ENCODE peak calls at places on chromosomes 13 and 19, in four cellular contexts. B, N, U and I are unnamed samples.

GRCh38 chr19:18913466-18913865 is 5.7 kb downstream of the COPE start:
- DNase-seq in B (no peak), U (no peak), N (no peak), I (no peak)

GRCh38 chr19:57233207-57233606 is 2.4 kb downstream of the AURKC start:
- DNase-seq in N (no peak), B (no peak), U (no peak), I (no peak)

GRCh38 chr13:97109841-97110492 is 112.2 kb upstream of the MBNL2 start:
- DNase-seq in N (peak; percentile 92), B (peak; percentile 91), U (peak; percentile 93), I (peak; percentile 47)

GRCh38 chr19:48487944-48488343 is 18.8 kb downstream of the CYTH2 start:
- DNase-seq in N (peak; percentile 86), B (no peak), U (no peak), I (no peak)

GRCh38 chr19:9586764-9587163 is 2.5 kb upstream of the ZNF121 start:
- DNase-seq in B (peak; percentile 45), N (peak; percentile 62), U (peak; percentile 23), I (peak; percentile 61)

GRCh38 chr19:8302357-8302691 is 5.8 kb downstream of the CD320 start:
- DNase-seq in B (no peak), N (peak; percentile 28), U (no peak), I (no peak)

GRCh38 chr13:44132710-44133109 is 240.9 kb upstream of the SERP2 start:
- DNase-seq in B (no peak), U (peak; percentile 80), N (peak; percentile 60), I (no peak)

GRCh38 chr19:35251456-35251855 is 2.7 kb downstream of the LSR start:
- DNase-seq in N (peak; percentile 25), B (no peak), U (no peak), I (no peak)

GRCh38 chr19:50025794-50026549 is at the start of gene ZNF473:
- DNase-seq in N (peak; percentile 94), U (peak; percentile 94), B (peak; percentile 86), I (peak; percentile 70)

GRCh38 chr19:292951-293350 is 1.7 kb upstream of the PLPP2 start:
- DNase-seq in N (no peak), B (peak; percentile 30), U (no peak), I (no peak)

GRCh38 chr19:6852001-6852400 is 35.4 kb upstream of the ADGRE1 start:
- DNase-seq in N (no peak), U (no peak), B (no peak), I (no peak)

GRCh38 chr19:2494084-2494446 is 18.1 kb downstream of the GADD45B start:
- DNase-seq in B (peak; percentile 75), U (no peak), N (no peak), I (no peak)
- H3K4me1 ChIP-seq in B (peaks cover 22% of the 10 kb centered on the region), U (peaks cover 51% of the 10 kb centered on the region), N (peaks cover 34% of the 10 kb centered on the region), I (peaks cover 4% of the 10 kb centered on the region)

GRCh38 chr13:20191311-20191901 is 1.3 kb downstream of the GJB2 start:
- DNase-seq in B (no peak), N (no peak), U (no peak), I (no peak)

GRCh38 chr13:20193924-20194631 is 1.3 kb upstream of the GJB2 start:
- DNase-seq in U (no peak), B (no peak), N (no peak), I (no peak)

GRCh38 chr13:20191902-20192469 is 752 bp downstream of the GJB2 start:
- DNase-seq in B (no peak), N (no peak), U (no peak), I (peak; percentile 27)

GRCh38 chr13:20193142-20193923 is 595 bp upstream of the GJB2 start:
- DNase-seq in U (no peak), N (no peak), B (no peak), I (no peak)

GRCh38 chr13:20192470-20193141 is at the start of gene GJB2:
- DNase-seq in B (peak; percentile 51), U (no peak), N (no peak), I (no peak)
- H3K27me3 ChIP-seq in B (peaks cover 78% of the 10 kb centered on the region), U (peaks cover 70% of the 10 kb centered on the region), N (no peaks in the 10 kb centered on the region), I (peaks cover 57% of the 10 kb centered on the region)

GRCh38 chr13:50911937-50912624 is 2.5 kb downstream of the RNASEH2B start:
- DNase-seq in B (peak; percentile 68), U (peak; percentile 87), N (peak; percentile 89), I (peak; percentile 93)
- H3K4me1 ChIP-seq in B (peaks cover 7% of the 10 kb centered on the region), U (peaks cover 31% of the 10 kb centered on the region), N (peaks cover 10% of the 10 kb centered on the region), I (peaks cover 4% of the 10 kb centered on the region)

DNA sequence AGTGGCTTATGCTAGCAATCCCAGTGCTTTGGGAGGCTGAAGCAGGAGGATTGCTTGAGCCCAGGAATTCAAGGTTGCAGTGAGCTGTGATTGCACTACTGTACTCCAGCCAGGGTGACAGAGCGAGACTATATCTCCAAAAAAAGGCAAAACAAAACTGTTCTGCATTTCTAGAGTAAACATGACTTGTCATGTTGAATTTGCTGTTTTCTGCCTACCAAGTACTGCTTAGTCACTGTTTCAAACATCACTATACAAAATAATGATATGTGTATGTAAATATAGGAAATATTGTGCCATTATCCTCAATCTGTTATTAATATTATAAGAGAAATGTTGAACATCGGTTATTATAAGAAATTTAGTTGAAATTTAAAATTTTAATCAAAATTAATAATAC is 9.2 kb downstream of the RFC3 start:
- DNase-seq in B (no peak), N (no peak), U (no peak), I (no peak)
- H3K27me3 ChIP-seq in B (no peaks in the 10 kb centered on the region), N (no peaks in the 10 kb centered on the region), U (no peaks in the 10 kb centered on the region), I (no peaks in the 10 kb centered on the region)

DNA sequence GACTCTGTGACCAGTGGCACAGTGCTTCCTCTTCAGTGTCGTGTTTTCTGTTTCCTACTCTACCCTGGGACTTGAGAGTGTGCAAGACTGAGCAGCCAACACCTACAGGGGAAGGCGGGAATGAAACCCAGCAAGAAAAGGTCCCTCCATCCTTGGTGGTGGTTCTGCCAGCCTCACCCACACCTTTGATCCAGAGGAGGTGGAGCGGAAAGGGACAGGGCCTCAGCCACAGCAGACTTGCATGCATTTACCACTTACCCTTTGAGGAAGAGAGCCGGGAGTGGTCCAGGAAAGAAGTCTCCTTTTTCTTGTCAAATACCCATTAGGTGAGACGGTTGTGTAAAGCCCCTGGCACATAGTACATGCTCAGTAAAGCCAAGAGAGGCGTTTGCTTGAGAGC is 164.8 kb upstream of the ZNF536 start:
- DNase-seq in N (no peak), B (no peak), U (no peak), I (no peak)
- H3K4me1 ChIP-seq in N (no peaks in the 10 kb centered on the region), B (no peaks in the 10 kb centered on the region), U (no peaks in the 10 kb centered on the region), I (no peaks in the 10 kb centered on the region)

DNA sequence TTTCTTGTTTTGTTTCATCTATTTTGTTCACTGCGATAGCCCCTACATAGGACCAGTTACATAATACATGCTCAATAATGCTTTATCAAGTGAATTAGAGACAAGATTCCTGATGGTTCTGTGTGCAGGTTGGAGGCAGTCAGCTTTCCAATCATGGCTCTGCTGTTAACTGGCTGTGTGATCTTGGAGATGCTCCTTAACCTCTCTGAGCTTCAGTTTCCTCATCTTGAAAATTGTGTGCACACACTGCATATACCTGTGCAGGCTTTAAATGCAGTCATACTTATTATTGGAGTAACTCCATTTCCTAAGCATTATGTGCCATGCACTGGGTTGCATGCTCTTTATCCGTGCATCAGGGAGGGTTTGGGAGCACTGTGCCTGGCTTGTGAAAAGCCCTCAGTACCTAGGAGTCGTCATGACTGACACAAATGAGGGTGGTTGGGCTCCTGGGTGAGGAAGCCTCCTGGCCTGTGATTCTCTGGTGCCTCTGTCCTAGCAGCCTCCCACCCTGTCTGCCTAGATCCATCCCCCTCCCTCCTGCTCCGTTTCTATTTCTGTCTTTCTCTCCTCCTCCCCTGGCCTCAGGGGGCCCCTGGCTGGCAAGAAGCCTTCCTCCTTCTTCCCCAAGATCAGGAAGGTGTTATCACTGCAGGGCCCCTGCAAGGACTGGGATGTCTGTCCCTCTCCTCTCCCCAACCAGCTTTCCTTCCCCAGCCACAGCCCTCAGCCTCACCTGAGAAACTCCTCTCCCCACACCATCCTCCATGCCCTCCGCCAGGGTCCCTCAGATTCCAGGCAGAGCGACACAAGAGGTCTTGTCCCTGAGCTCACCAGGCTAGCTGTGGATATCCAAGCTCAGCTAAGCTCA is 8.7 kb downstream of the IFNL1 start:
- DNase-seq in B (no peak), U (no peak), N (no peak), I (no peak)
- H3K27me3 ChIP-seq in B (no peaks in the 10 kb centered on the region), U (peaks cover 57% of the 10 kb centered on the region), N (no peaks in the 10 kb centered on the region), I (no peaks in the 10 kb centered on the region)

GRCh38 chr19:1599460-1599846 is 5.8 kb downstream of the UQCR11 start:
- DNase-seq in U (no peak), B (no peak), N (no peak), I (no peak)

GRCh38 chr19:1602091-1602707 is 3.1 kb downstream of the UQCR11 start:
- DNase-seq in U (no peak), N (no peak), B (no peak), I (no peak)

GRCh38 chr19:1598777-1599459 is 6.3 kb upstream of the MBD3 start:
- DNase-seq in U (no peak), B (no peak), N (no peak), I (no peak)

GRCh38 chr19:1605236-1606137 is at the start of gene UQCR11:
- DNase-seq in U (peak; percentile 95), B (peak; percentile 100), N (peak; percentile 94), I (peak; percentile 72)

DNA sequence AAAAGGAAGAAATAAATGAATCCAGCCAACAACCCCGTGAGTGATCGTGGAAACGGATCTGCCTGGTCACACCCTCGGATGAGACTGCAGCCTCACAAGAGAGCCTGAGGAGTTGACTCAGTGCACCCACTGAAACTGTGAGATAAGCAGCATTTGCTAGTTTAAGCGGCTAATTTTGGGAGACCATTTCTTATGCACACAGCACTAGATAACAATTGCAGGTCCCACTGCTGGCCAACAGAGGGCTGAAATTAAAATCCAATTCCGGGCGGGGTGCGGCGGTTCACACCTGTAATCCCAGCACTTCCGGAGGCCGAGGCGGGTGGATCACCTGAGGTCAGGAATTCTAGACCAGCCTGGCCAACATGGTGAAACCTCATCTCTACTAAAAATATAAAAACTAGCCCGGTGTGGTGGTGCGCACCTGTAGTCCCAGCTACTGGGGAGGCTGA is 3.6 kb downstream of the UQCR11 start:
- DNase-seq in U (no peak), N (no peak), B (no peak), I (no peak)
- H3K4me1 ChIP-seq in U (peaks cover 36% of the 10 kb centered on the region), N (peaks cover 16% of the 10 kb centered on the region), B (peaks cover 9% of the 10 kb centered on the region), I (no peaks in the 10 kb centered on the region)

GRCh38 chr19:47447470-47448359 is 24.0 kb downstream of the SLC8A2 start:
- DNase-seq in B (peak; percentile 97), U (no peak), N (peak; percentile 30), I (no peak)
- H3K27me3 ChIP-seq in B (no peaks in the 10 kb centered on the region), U (peaks cover 75% of the 10 kb centered on the region), N (peaks cover 7% of the 10 kb centered on the region), I (no peaks in the 10 kb centered on the region)